ENCODE peak calls at places on chromosomes 6 and 20, in eight cellular contexts. U, H, A, M, T, Z, W and F are unnamed samples.

GRCh38 chr6:27078734-27079357 is 168.7 kb upstream of the PRSS16 start:
- DNase-seq in U (peak; percentile 87), H (peak; percentile 33), A (peak; percentile 85), M (peak; percentile 67), T (no peak), Z (peak; percentile 68), W (no peak), F (no peak)

GRCh38 chr6:143986463-143986862 is 21.6 kb downstream of the PLAGL1 start:
- DNase-seq in U (no peak), H (no peak), A (no peak), M (no peak), T (no peak), Z (no peak), W (no peak), F (no peak)

GRCh38 chr6:80608881-80609280 is 502.4 kb downstream of the BCKDHB start:
- DNase-seq in U (no peak), H (no peak), A (peak; percentile 42), M (no peak), T (no peak), Z (peak; percentile 13), W (no peak), F (no peak)

GRCh38 chr6:49030621-49031020 is 432.4 kb downstream of the MMUT start:
- DNase-seq in U (no peak), H (no peak), A (peak; percentile 4), M (no peak), T (no peak), Z (peak; percentile 13), W (no peak), F (no peak)

GRCh38 chr6:55456016-55456415 is 123.0 kb downstream of the HMGCLL1 start:
- DNase-seq in U (no peak), H (no peak), A (no peak), M (no peak), T (no peak), Z (no peak), W (no peak), F (no peak)

GRCh38 chr20:20594171-20594530 is 118.3 kb downstream of the RALGAPA2 start:
- DNase-seq in U (peak; percentile 85), H (peak; percentile 27), A (peak; percentile 67), M (peak; percentile 38), T (no peak), Z (no peak), W (no peak), F (no peak)

GRCh38 chr6:83633609-83634008 is 75.3 kb downstream of the SNAP91 start:
- DNase-seq in U (no peak), H (no peak), A (no peak), M (no peak), T (no peak), Z (no peak), W (no peak), F (no peak)

GRCh38 chr6:5085638-5086293 is 625 bp downstream of the PPP1R3G start:
- DNase-seq in U (peak; percentile 22), H (no peak), A (peak; percentile 36), M (no peak), T (no peak), Z (no peak), W (peak; percentile 67), F (no peak)

GRCh38 chr20:32731882-32732266 is 11.4 kb downstream of the COMMD7 start:
- DNase-seq in U (no peak), H (no peak), A (peak; percentile 36), M (no peak), T (no peak), Z (no peak), W (no peak), F (no peak)

GRCh38 chr20:41052742-41053419 is 24.3 kb downstream of the TOP1 start:
- DNase-seq in U (no peak), H (no peak), A (peak; percentile 87), M (no peak), T (no peak), Z (no peak), W (no peak), F (no peak)

GRCh38 chr20:47927944-47928343 is 142.7 kb upstream of the SULF2 start:
- DNase-seq in U (no peak), H (no peak), A (no peak), M (no peak), T (no peak), Z (no peak), W (no peak), F (no peak)

GRCh38 chr20:47432251-47433210 is 69.2 kb upstream of the NCOA3 start:
- DNase-seq in U (no peak), H (no peak), A (no peak), M (no peak), T (no peak), Z (peak; percentile 81), W (no peak), F (no peak)

GRCh38 chr20:61531553-61532345 is 279.7 kb downstream of the CDH4 start:
- DNase-seq in U (no peak), H (no peak), A (peak; percentile 35), M (no peak), T (no peak), Z (peak; percentile 85), W (no peak), F (no peak)

GRCh38 chr6:170505306-170505705 is 47.8 kb downstream of the PSMB1 start:
- DNase-seq in U (peak; percentile 93), H (no peak), A (no peak), M (no peak), T (no peak), Z (no peak), W (no peak), F (no peak)

GRCh38 chr6:12148317-12148801 is 136.2 kb downstream of the HIVEP1 start:
- DNase-seq in U (no peak), H (peak; percentile 15), A (peak; percentile 77), M (no peak), T (no peak), Z (peak; percentile 72), W (no peak), F (no peak)

GRCh38 chr6:152973916-152974315 is 8.9 kb downstream of the FBXO5 start:
- DNase-seq in U (no peak), H (no peak), A (no peak), M (no peak), T (no peak), Z (no peak), W (no peak), F (no peak)

GRCh38 chr6:141467881-141468280 is 664.8 kb upstream of the GJE1 start:
- DNase-seq in U (no peak), H (no peak), A (peak; percentile 68), M (no peak), T (no peak), Z (no peak), W (no peak), F (no peak)

GRCh38 chr6:26224940-26225847 is 138.0 kb downstream of the HFE start:
- DNase-seq in U (no peak), H (no peak), A (peak; percentile 97), M (no peak), T (no peak), Z (no peak), W (no peak), F (no peak)

GRCh38 chr6:91633374-91634184 is 1046.7 kb upstream of the MAP3K7 start:
- DNase-seq in U (peak; percentile 48), H (no peak), A (no peak), M (no peak), T (no peak), Z (no peak), W (no peak), F (no peak)